ENCODE peak calls at places on chromosomes 16 and 17, in ten cellular contexts. N is HT1080; K is RWPE1; T is GM04504; Q is NCI-H774; I is M059J; U is fibroblast of lung; R is myocyte; P is activated CD8-positive, alpha-beta memory T cell treated with anti-CD3 and anti-CD28 coated beads, Interleukin-2, amount 50 U/mL, for 4 hours; G is activated CD4-positive, alpha-beta T cell treated with anti-CD3 and anti-CD28 coated beads, Interleukin-2, amount 50 U/mL, for 1 hour. W is an unnamed sample.

GRCh38 chr16:84423416-84423837 is 55.1 kb downstream of the ATP2C2 start:
- DNase-seq in N (peak; percentile 78), K (peak; percentile 46), T (no peak), Q (no peak), I (peak; percentile 71), U (peak; percentile 39), R (peak; percentile 9), P (no peak), G (no peak), W (peak; percentile 66)

GRCh38 chr16:4097826-4098240 is 18.4 kb downstream of the ADCY9 start:
- DNase-seq in N (no peak), K (no peak), T (no peak), Q (no peak), I (no peak), U (peak; percentile 64), R (no peak), P (no peak), G (no peak), W (no peak)

GRCh38 chr17:19338031-19338990 is 24.2 kb downstream of the B9D1 start:
- DNase-seq in N (peak; percentile 40), K (no peak), T (no peak), Q (no peak), I (peak; percentile 37), U (peak; percentile 53), R (peak; percentile 43), P (peak; percentile 67), G (peak; percentile 64), W (no peak)

GRCh38 chr17:43906951-43907424 is 348 bp downstream of the MPP2 start:
- DNase-seq in N (no peak), K (no peak), T (no peak), Q (no peak), I (no peak), U (no peak), R (no peak), P (no peak), G (peak; percentile 8), W (no peak)

GRCh38 chr16:28012031-28012445 is 51.5 kb downstream of the GSG1L start:
- DNase-seq in N (no peak), K (no peak), T (no peak), Q (no peak), I (no peak), U (no peak), R (peak; percentile 73), P (no peak), G (no peak), W (no peak)

GRCh38 chr17:68707032-68707431 is 105.9 kb upstream of the FAM20A start:
- DNase-seq in N (no peak), K (no peak), T (peak; percentile 70), Q (no peak), I (peak; percentile 6), U (no peak), R (peak; percentile 92), P (no peak), G (no peak), W (no peak)

GRCh38 chr17:50768348-50768761 is 1.0 kb upstream of the ANKRD40CL start:
- DNase-seq in N (no peak), K (peak; percentile 65), T (no peak), Q (peak; percentile 48), I (no peak), U (no peak), R (no peak), P (no peak), G (no peak), W (no peak)

GRCh38 chr16:87131996-87132345 is 185.2 kb downstream of the C16orf95 start:
- DNase-seq in N (no peak), K (no peak), T (no peak), Q (no peak), I (no peak), U (no peak), R (no peak), P (no peak), G (no peak), W (no peak)

GRCh38 chr17:1714980-1715802 is 5.0 kb upstream of the TLCD2 start:
- DNase-seq in N (peak; percentile 94), K (peak; percentile 93), T (peak; percentile 87), Q (no peak), I (peak; percentile 92), U (peak; percentile 95), R (peak; percentile 100), P (peak; percentile 57), G (peak; percentile 50), W (no peak)

GRCh38 chr16:67661101-67661661 is 421 bp downstream of the PARD6A start:
- DNase-seq in N (no peak), K (peak; percentile 41), T (no peak), Q (no peak), I (peak; percentile 62), U (peak; percentile 34), R (peak; percentile 26), P (no peak), G (no peak), W (no peak)

GRCh38 chr16:62088731-62089410 is 52.6 kb upstream of the CDH8 start:
- DNase-seq in N (no peak), K (no peak), T (no peak), Q (no peak), I (no peak), U (no peak), R (no peak), P (no peak), G (no peak), W (no peak)

GRCh38 chr16:16175296-16175695 is 48.0 kb downstream of the ABCC6 start:
- DNase-seq in N (no peak), K (no peak), T (no peak), Q (no peak), I (no peak), U (no peak), R (no peak), P (no peak), G (no peak), W (peak; percentile 57)

GRCh38 chr17:42554250-42555121 is 1.8 kb downstream of the HSD17B1 start:
- DNase-seq in N (peak; percentile 77), K (no peak), T (no peak), Q (peak; percentile 85), I (peak; percentile 74), U (peak; percentile 78), R (peak; percentile 83), P (peak; percentile 75), G (peak; percentile 59), W (no peak)